ENCODE peak calls at places on chromosome 20, in five cellular contexts. K is ovary, Z is WTC11, N is tibial artery, E is SK-N-SH. X is an unnamed sample.

GRCh38 chr20:48789781-48790544 is 37.8 kb downstream of the PREX1 start:
- DNase-seq in K (no peak), Z (no peak), N (no peak), E (no peak), X (no peak)

GRCh38 chr20:32218156-32218900 is 10.6 kb downstream of the POFUT1 start:
- DNase-seq in K (no peak), Z (no peak), N (no peak), E (no peak), X (no peak)

GRCh38 chr20:56513096-56513806 is 11.3 kb upstream of the FAM209A start:
- DNase-seq in K (no peak), Z (no peak), N (no peak), E (no peak), X (no peak)

GRCh38 chr20:21433329-21433890 is 36.1 kb upstream of the NKX2-4 start:
- DNase-seq in K (no peak), Z (no peak), N (no peak), E (no peak), X (no peak)

GRCh38 chr20:9040874-9041524 is 27.9 kb upstream of the PLCB4 start:
- DNase-seq in K (no peak), Z (no peak), N (no peak), E (no peak), X (no peak)

GRCh38 chr20:21272279-21272678 is 30.9 kb upstream of the XRN2 start:
- DNase-seq in K (no peak), Z (no peak), N (no peak), E (no peak), X (no peak)

GRCh38 chr20:4190792-4191519 is 175.6 kb upstream of the RNF24 start:
- DNase-seq in K (no peak), Z (no peak), N (no peak), E (no peak), X (no peak)

GRCh38 chr20:17511401-17511800 is 19.8 kb downstream of the BFSP1 start:
- DNase-seq in K (no peak), Z (no peak), N (no peak), E (no peak), X (no peak)

GRCh38 chr20:14919473-14920157 is 582.2 kb upstream of the FLRT3 start:
- DNase-seq in K (no peak), Z (peak; percentile 81), N (no peak), E (no peak), X (peak; percentile 44)

GRCh38 chr20:56409521-56409920 is 2.5 kb upstream of the CASS4 start:
- DNase-seq in K (peak; percentile 61), Z (no peak), N (no peak), E (no peak), X (no peak)

GRCh38 chr20:14127831-14128230 is 132.5 kb downstream of the MACROD2 start:
- DNase-seq in K (no peak), Z (no peak), N (no peak), E (no peak), X (no peak)

GRCh38 chr20:22264917-22265316 is 319.5 kb downstream of the FOXA2 start:
- DNase-seq in K (no peak), Z (no peak), N (no peak), E (no peak), X (no peak)

GRCh38 chr20:19975901-19976300 is 41.3 kb upstream of the NAA20 start:
- DNase-seq in K (no peak), Z (no peak), N (no peak), E (no peak), X (no peak)

GRCh38 chr20:21640556-21640955 is 64.9 kb upstream of the PAX1 start:
- DNase-seq in K (no peak), Z (peak; percentile 68), N (no peak), E (no peak), X (no peak)

GRCh38 chr20:52425253-52425652 is 233.7 kb upstream of the ZFP64 start:
- DNase-seq in K (no peak), Z (no peak), N (peak; percentile 27), E (no peak), X (no peak)

GRCh38 chr20:46700481-46700880 is 9.0 kb upstream of the SLC2A10 start:
- DNase-seq in K (no peak), Z (no peak), N (no peak), E (no peak), X (no peak)

DNA sequence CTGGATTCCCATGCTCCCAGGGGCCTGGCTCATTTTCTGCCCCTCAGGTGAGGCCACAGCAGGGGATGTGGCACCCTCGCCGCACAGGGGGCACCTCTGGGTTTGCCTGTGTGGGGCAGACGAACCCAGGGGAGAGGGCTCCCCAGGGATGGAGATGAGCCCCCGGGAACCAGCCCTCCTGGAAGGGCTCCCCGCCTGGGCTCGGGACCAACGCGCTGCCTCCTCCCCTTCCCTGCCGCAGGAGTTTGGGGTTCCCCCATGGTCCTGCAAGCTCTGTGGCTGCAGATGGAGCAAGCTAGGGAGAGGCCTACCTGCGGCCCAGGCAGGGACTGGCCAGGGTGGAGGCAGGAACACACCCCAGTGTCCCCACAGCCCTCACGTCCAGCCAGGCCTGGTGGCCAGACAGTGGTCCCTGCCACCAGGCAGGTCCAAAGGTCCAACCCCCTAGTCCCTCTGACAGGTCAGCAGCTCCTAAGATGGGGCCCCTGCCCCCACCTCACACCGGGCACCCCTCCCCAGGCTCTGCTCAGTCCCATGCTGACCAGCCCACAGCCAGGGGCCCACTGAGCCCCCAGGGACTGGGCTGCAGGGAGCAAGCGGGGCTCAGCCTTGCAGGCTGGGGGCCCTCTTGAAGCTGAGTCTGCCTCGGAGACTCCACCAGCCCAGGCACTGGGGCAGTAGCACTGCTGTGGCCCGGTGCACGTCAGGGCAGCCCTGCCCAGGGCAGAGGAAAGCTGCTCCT is 13.7 kb downstream of the LAMA5 start:
- DNase-seq in K (no peak), Z (no peak), N (no peak), E (no peak), X (no peak)
- TF ChIP-seq CTCF in K (no peak), Z (no peak), N (no peak), E (no peak), X (no peak)

GRCh38 chr20:2528671-2529070 is 7.7 kb upstream of the TMC2 start:
- DNase-seq in K (no peak), Z (no peak), N (no peak), E (no peak), X (no peak)

GRCh38 chr20:2527762-2528161 is 8.6 kb upstream of the TMC2 start:
- DNase-seq in K (no peak), Z (no peak), N (no peak), E (no peak), X (no peak)

GRCh38 chr20:2523919-2524434 is 12.4 kb upstream of the TMC2 start:
- DNase-seq in K (no peak), Z (no peak), N (no peak), E (no peak), X (no peak)

GRCh38 chr20:2521369-2522305 is 12.9 kb upstream of the ZNF343 start:
- DNase-seq in K (peak; percentile 41), Z (peak; percentile 64), N (no peak), E (peak; percentile 49), X (peak; percentile 51)

GRCh38 chr20:2524435-2525272 is 11.7 kb upstream of the TMC2 start:
- DNase-seq in K (peak; percentile 90), Z (peak; percentile 95), N (peak; percentile 75), E (peak; percentile 87), X (peak; percentile 85)
- TF ChIP-seq CTCF in K (peak; percentile 92), Z (peak; percentile 98), N (peak; percentile 91), E (peak; percentile 97), X (peak; percentile 95)

GRCh38 chr20:34710568-34710839 is 6.4 kb downstream of the TP53INP2 start:
- DNase-seq in K (no peak), Z (no peak), N (no peak), E (no peak), X (no peak)

GRCh38 chr20:34709836-34710567 is 5.9 kb downstream of the TP53INP2 start:
- DNase-seq in K (peak; percentile 78), Z (peak; percentile 59), N (peak; percentile 26), E (peak; percentile 90), X (peak; percentile 66)

GRCh38 chr20:34708621-34709043 is 4.5 kb downstream of the TP53INP2 start:
- DNase-seq in K (peak; percentile 73), Z (peak; percentile 77), N (peak; percentile 53), E (peak; percentile 76), X (peak; percentile 58)

GRCh38 chr20:34710861-34711574 is 6.9 kb downstream of the TP53INP2 start:
- DNase-seq in K (no peak), Z (no peak), N (no peak), E (no peak), X (no peak)

DNA sequence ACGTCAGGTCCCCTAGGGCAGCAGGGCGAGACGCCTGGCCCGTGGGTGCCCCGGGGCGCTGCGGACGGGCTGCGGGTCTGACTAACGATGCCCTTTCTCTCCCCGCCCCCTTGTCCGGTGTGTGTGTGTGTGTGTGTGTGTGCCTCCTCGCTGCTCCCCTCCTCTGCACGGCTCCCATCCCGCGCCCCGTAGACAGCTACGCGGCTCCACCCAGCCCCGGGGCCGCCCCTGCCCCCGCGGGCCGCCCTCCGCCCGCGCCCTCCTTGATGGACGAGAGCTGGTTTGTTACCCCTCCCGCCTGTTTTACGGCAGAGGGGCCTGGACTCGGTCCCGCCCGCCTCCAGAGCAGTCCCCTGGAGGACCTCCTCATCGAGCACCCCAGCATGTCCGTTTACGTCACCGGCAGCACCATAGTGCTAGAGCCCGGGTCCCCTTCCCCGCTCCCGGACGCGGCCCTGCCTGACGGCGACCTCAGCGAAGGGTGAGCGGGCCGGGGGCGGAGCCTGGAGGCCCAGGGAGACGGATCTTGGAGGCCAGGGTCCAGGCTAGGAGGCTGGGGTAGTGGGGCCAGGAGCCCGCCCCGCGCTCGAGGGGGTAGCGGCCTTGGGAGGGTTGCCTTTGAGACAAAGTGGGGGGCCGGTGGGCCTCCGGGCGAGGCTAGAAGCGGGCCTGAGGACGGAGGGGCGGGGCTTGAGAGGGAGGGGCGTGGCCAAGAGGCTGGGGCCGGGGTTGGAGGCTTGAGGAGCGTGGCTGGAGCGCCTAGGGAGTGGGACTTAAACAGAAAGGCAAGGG is 5.1 kb downstream of the TP53INP2 start:
- DNase-seq in K (peak; percentile 94), Z (peak; percentile 85), N (peak; percentile 80), E (peak; percentile 92), X (peak; percentile 54)
- TF ChIP-seq CTCF in K (no peak), Z (no peak), N (no peak), E (no peak), X (no peak)

GRCh38 chr20:23634985-23635767 is 2.6 kb downstream of the CST3 start:
- DNase-seq in K (no peak), Z (no peak), N (no peak), E (no peak), X (no peak)
- TF ChIP-seq CTCF in K (no peak), Z (no peak), N (no peak), E (no peak), X (no peak)

DNA sequence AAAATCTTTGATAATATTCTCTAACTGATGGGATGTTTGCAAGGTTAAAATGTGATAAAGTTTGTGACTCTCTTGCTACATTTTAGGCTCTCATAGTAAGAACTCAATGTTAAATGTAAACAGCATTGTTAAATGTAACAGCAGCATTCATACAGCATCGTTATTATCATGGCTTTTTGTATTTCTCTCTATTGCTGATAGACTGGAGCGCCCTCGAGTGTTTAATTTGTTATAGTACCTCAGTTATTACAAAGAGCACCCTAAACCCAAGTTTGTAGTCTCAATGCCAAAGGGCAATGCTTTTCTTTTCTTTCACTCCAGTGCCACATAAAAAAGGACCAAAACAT is 14.9 kb upstream of the TTPAL start:
- DNase-seq in K (no peak), Z (no peak), N (no peak), E (peak; percentile 57), X (no peak)
- TF ChIP-seq CTCF in K (peak; percentile 51), Z (no peak), N (no peak), E (peak; percentile 67), X (peak; percentile 16)

GRCh38 chr20:45368221-45368980 is 5.4 kb downstream of the SYS1 start:
- DNase-seq in K (no peak), Z (no peak), N (no peak), E (no peak), X (no peak)
- TF ChIP-seq CTCF in K (no peak), Z (no peak), N (no peak), E (no peak), X (no peak)

GRCh38 chr20:61429458-61430227 is 177.6 kb downstream of the CDH4 start:
- DNase-seq in K (no peak), Z (no peak), N (no peak), E (no peak), X (no peak)
- TF ChIP-seq CTCF in K (no peak), Z (no peak), N (no peak), E (no peak), X (no peak)

X was measured in dorsolateral prefrontal cortex.